ENCODE peak calls at places on chromosomes 11 and 22, in eight cellular contexts. E, P, M, G, N, W, S and F are unnamed samples.

GRCh38 chr11:28521075-28521474 is 412.9 kb downstream of the METTL15 start:
- DNase-seq in W (peak; percentile 9), M (no peak), G (no peak), N (no peak), E (no peak), P (no peak), S (no peak), F (no peak)

GRCh38 chr11:11390068-11390775 is 37.2 kb upstream of the CSNK2A3 start:
- DNase-seq in M (no peak), E (no peak), G (no peak), N (no peak), W (no peak), S (no peak), P (no peak), F (no peak)

GRCh38 chr11:19511413-19512183 is 201.0 kb upstream of the NAV2 start:
- DNase-seq in N (no peak), M (no peak), P (peak; percentile 19), G (no peak), E (no peak), W (no peak), S (peak; percentile 71), F (peak; percentile 55)

GRCh38 chr11:7437706-7438105 is 47.6 kb upstream of the OLFML1 start:
- DNase-seq in N (no peak), E (no peak), S (no peak), G (no peak), P (no peak), M (no peak), W (no peak), F (no peak)

GRCh38 chr11:66676931-66677598 is 622 bp downstream of the RBM4B start:
- DNase-seq in E (no peak), P (no peak), N (no peak), S (no peak), G (no peak), W (no peak), M (no peak), F (no peak)

GRCh38 chr11:36311926-36312592 is 16.0 kb downstream of the PRR5L start:
- DNase-seq in M (no peak), W (no peak), S (no peak), P (no peak), G (no peak), N (no peak), E (no peak), F (no peak)

GRCh38 chr22:36440429-36441002 is 40.9 kb downstream of the TXN2 start:
- DNase-seq in N (no peak), P (no peak), G (no peak), S (no peak), E (no peak), M (no peak), W (no peak), F (no peak)

GRCh38 chr11:64681171-64681570 is 41.8 kb downstream of the NRXN2 start:
- DNase-seq in P (no peak), M (no peak), N (no peak), E (no peak), G (no peak), S (no peak), W (no peak), F (no peak)

GRCh38 chr11:36056160-36056751 is 112.4 kb downstream of the LDLRAD3 start:
- DNase-seq in S (no peak), M (peak; percentile 65), W (peak; percentile 46), N (no peak), E (no peak), P (no peak), G (no peak), F (no peak)

GRCh38 chr11:65506316-65506769 is 7.5 kb downstream of the MALAT1 start:
- DNase-seq in G (no peak), S (no peak), W (no peak), P (no peak), M (no peak), N (no peak), E (no peak), F (no peak)

GRCh38 chr11:85680897-85681296 is 5.1 kb downstream of the CCDC89 start:
- DNase-seq in N (no peak), G (no peak), S (no peak), E (no peak), P (no peak), W (no peak), M (peak; percentile 33), F (no peak)

GRCh38 chr11:9263840-9264380 is 1.2 kb downstream of the DENND5A start:
- DNase-seq in W (no peak), G (no peak), M (no peak), N (no peak), E (peak; percentile 84), S (no peak), P (no peak), F (no peak)

GRCh38 chr22:45538284-45538683 is 35.6 kb downstream of the FBLN1 start:
- DNase-seq in N (no peak), E (no peak), G (no peak), W (no peak), M (no peak), S (peak; percentile 53), P (peak; percentile 52), F (no peak)

GRCh38 chr11:65047581-65048422 is 6.8 kb downstream of the SAC3D1 start:
- DNase-seq in W (no peak), N (no peak), M (peak; percentile 48), S (peak; percentile 46), P (peak; percentile 42), G (no peak), E (no peak), F (peak; percentile 59)

GRCh38 chr11:36010010-36010740 is 66.3 kb downstream of the LDLRAD3 start:
- DNase-seq in G (no peak), N (no peak), P (no peak), S (no peak), E (no peak), W (no peak), M (no peak), F (no peak)

GRCh38 chr22:37486224-37486845 is at the start of gene MFNG:
- DNase-seq in G (peak; percentile 35), M (peak; percentile 81), W (no peak), N (peak; percentile 79), S (peak; percentile 66), E (peak; percentile 93), P (peak; percentile 51), F (peak; percentile 90)

GRCh38 chr22:41800348-41801146 is at the start of gene CCDC134:
- DNase-seq in N (peak; percentile 93), E (peak; percentile 93), S (peak; percentile 87), W (peak; percentile 96), M (peak; percentile 93), P (peak; percentile 85), G (peak; percentile 82), F (peak; percentile 94)

GRCh38 chr22:41801886-41802285 is 1.4 kb downstream of the CCDC134 start:
- DNase-seq in N (no peak), G (no peak), E (no peak), S (no peak), W (no peak), M (no peak), P (no peak), F (no peak)

GRCh38 chr22:41801147-41801819 is 804 bp downstream of the CCDC134 start:
- DNase-seq in S (no peak), N (no peak), P (no peak), W (no peak), G (no peak), E (peak; percentile 26), M (no peak), F (no peak)

GRCh38 chr22:41798736-41799135 is 1.7 kb upstream of the CCDC134 start:
- DNase-seq in M (no peak), P (no peak), G (no peak), N (no peak), W (no peak), E (no peak), S (no peak), F (no peak)

GRCh38 chr22:41799486-41800347 is 762 bp upstream of the CCDC134 start:
- DNase-seq in N (peak; percentile 45), S (peak; percentile 26), W (no peak), P (peak; percentile 26), G (no peak), E (no peak), M (peak; percentile 43), F (peak; percentile 59)
- H3K4me1 ChIP-seq in N (peaks cover 16% of the 10 kb centered on the region), S (peaks cover 9% of the 10 kb centered on the region), W (peaks cover 27% of the 10 kb centered on the region), P (no peaks in the 10 kb centered on the region), G (peaks cover 22% of the 10 kb centered on the region), E (peaks cover 11% of the 10 kb centered on the region), M (peaks cover 6% of the 10 kb centered on the region), F (peaks cover 21% of the 10 kb centered on the region)

GRCh38 chr11:117081908-117082307 is 16.3 kb downstream of the SIK3 start:
- DNase-seq in P (no peak), M (no peak), E (no peak), W (no peak), S (no peak), G (no peak), N (no peak), F (no peak)
- TF ChIP-seq CTCF in P (no peak), M (peak; percentile 31), E (peak; percentile 22), W (peak; percentile 30), S (no peak), G (no peak), N (no peak), F (no peak)

DNA sequence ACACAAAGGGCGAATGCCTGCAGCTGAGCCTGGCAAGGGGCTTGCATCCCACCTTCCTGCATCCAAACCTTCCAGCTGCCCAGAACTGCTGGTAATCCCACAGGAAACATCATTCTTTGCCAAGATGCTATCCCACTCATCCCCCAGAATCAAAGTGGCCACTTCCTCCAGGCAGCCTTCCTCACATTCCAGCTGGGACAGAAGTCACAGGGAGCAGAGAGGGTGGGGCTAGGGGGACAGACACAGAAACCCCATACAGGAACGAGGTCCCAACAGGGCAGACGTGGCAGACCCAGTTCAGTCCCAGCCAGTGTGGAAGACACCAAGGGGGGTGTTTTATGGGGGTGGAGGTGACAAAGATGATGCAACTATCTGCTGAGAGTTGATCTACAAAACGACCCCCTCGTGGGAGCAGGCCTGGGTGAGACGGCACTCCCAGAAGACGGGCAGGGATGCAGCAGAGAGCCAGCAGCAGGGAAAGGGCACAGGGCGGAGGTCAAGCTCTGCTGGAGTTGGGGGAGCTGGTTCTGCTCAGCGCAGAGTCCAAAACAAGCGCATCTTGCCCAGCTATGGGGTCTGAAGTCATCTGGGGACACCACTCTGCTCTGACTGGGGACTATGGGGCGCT is 4.1 kb downstream of the GNB1L start:
- DNase-seq in W (no peak), N (no peak), M (no peak), S (no peak), P (no peak), G (no peak), E (no peak), F (no peak)
- H3K27ac ChIP-seq in W (peak overlapping the region; percentile 81), N (no peak overlapping the region), M (no peak overlapping the region), S (no peak overlapping the region), P (no peak overlapping the region), G (no peak overlapping the region), E (peak overlapping the region; percentile 86), F (peak overlapping the region; percentile 42)

GRCh38 chr11:128511712-128512111 is 75.6 kb downstream of the ETS1 start:
- DNase-seq in M (no peak), S (no peak), W (no peak), N (no peak), G (no peak), E (no peak), P (no peak), F (no peak)

GRCh38 chr11:128507936-128508335 is 79.4 kb downstream of the ETS1 start:
- DNase-seq in W (no peak), N (no peak), E (no peak), P (no peak), S (no peak), M (no peak), G (no peak), F (no peak)

GRCh38 chr11:128512478-128513127 is 74.8 kb downstream of the ETS1 start:
- DNase-seq in S (no peak), M (no peak), N (no peak), E (no peak), G (no peak), P (no peak), W (no peak), F (no peak)

GRCh38 chr11:128508785-128509518 is 78.4 kb downstream of the ETS1 start:
- DNase-seq in M (no peak), S (no peak), P (no peak), E (no peak), N (no peak), G (no peak), W (no peak), F (no peak)

GRCh38 chr11:128509990-128510389 is 77.4 kb downstream of the ETS1 start:
- DNase-seq in N (no peak), S (no peak), G (no peak), P (no peak), E (no peak), M (no peak), W (no peak), F (no peak)
- H3K4me1 ChIP-seq in N (peaks cover 74% of the 10 kb centered on the region), S (peaks cover 55% of the 10 kb centered on the region), G (peaks cover 97% of the 10 kb centered on the region), P (peaks cover 8% of the 10 kb centered on the region), E (no peaks in the 10 kb centered on the region), M (peaks cover 6% of the 10 kb centered on the region), W (peaks cover 45% of the 10 kb centered on the region), F (peaks cover 91% of the 10 kb centered on the region)